ENCODE peak calls at places on chromosome 21, in four cellular contexts. I is astrocyte of the spinal cord, L is pancreas, H is heart left ventricle. G is an unnamed sample.
A peak's percentile ranks its signal among the peaks of the same experiment; 100 is the strongest.

GRCh38 chr21:34190576-34191301 is 117.4 kb downstream of the MRPS6 start:
- DNase-seq in I (no peak), L (no peak), H (no peak), G (no peak)

GRCh38 chr21:17679002-17679600 is 66.4 kb upstream of the BTG3 start:
- DNase-seq in I (peak; percentile 75), L (no peak), H (peak; percentile 17), G (peak; percentile 79)

GRCh38 chr21:33584455-33584854 is 4.0 kb downstream of the DONSON start:
- DNase-seq in I (no peak), L (no peak), H (no peak), G (no peak)

GRCh38 chr21:33640697-33641338 is 723 bp downstream of the CRYZL1 start:
- DNase-seq in I (no peak), L (peak; percentile 25), H (no peak), G (peak; percentile 41)

GRCh38 chr21:34844924-34845238 is 176.1 kb downstream of the CLIC6 start:
- DNase-seq in I (no peak), L (no peak), H (no peak), G (no peak)

GRCh38 chr21:42251654-42252053 is 32.7 kb downstream of the ABCG1 start:
- DNase-seq in I (no peak), L (no peak), H (no peak), G (no peak)

GRCh38 chr21:28332796-28333195 is 659.9 kb downstream of the LTN1 start:
- DNase-seq in I (no peak), L (no peak), H (no peak), G (no peak)

GRCh38 chr21:34886554-34887385 is 162.3 kb downstream of the RUNX1 start:
- DNase-seq in I (peak; percentile 39), L (peak; percentile 35), H (peak; percentile 21), G (no peak)

GRCh38 chr21:23401278-23401677 is 2206.0 kb downstream of the MRPL39 start:
- DNase-seq in I (no peak), L (no peak), H (no peak), G (peak; percentile 2)

GRCh38 chr21:35226960-35227741 is 178.0 kb upstream of the RUNX1 start:
- DNase-seq in I (no peak), L (no peak), H (no peak), G (no peak)

GRCh38 chr21:25338415-25338814 is 268.9 kb downstream of the MRPL39 start:
- DNase-seq in I (no peak), L (no peak), H (no peak), G (no peak)

GRCh38 chr21:18608226-18608625 is 204.6 kb upstream of the TMPRSS15 start:
- DNase-seq in I (no peak), L (no peak), H (no peak), G (no peak)

GRCh38 chr21:34553199-34553952 is 41.4 kb upstream of the KCNE1 start:
- DNase-seq in I (peak; percentile 84), L (no peak), H (no peak), G (peak; percentile 74)

GRCh38 chr21:26776320-26777021 is 68.7 kb downstream of the ADAMTS1 start:
- DNase-seq in I (peak; percentile 40), L (no peak), H (no peak), G (peak; percentile 70)

GRCh38 chr21:42071146-42071737 is at the start of gene UMODL1:
- DNase-seq in I (no peak), L (no peak), H (no peak), G (no peak)

GRCh38 chr21:28485301-28486022 is 507.2 kb downstream of the LTN1 start:
- DNase-seq in I (peak; percentile 60), L (no peak), H (no peak), G (peak; percentile 58)

GRCh38 chr21:39312112-39313041 is 1.1 kb downstream of the BRWD1 start:
- DNase-seq in I (peak; percentile 90), L (peak; percentile 92), H (peak; percentile 95), G (peak; percentile 90)

GRCh38 chr21:16624468-16625102 is 888.3 kb upstream of the CXADR start:
- DNase-seq in I (no peak), L (no peak), H (no peak), G (no peak)

GRCh38 chr21:42593007-42593814 is 60.2 kb upstream of the PDE9A start:
- DNase-seq in I (peak; percentile 38), L (peak; percentile 73), H (peak; percentile 63), G (peak; percentile 66)

GRCh38 chr21:25179116-25179515 is 428.2 kb downstream of the MRPL39 start:
- DNase-seq in I (peak; percentile 67), L (no peak), H (no peak), G (peak; percentile 33)

GRCh38 chr21:35578350-35578782 is 482.0 kb downstream of the SETD4 start:
- DNase-seq in I (peak; percentile 81), L (no peak), H (no peak), G (peak; percentile 65)

GRCh38 chr21:35754583-35754982 is 305.7 kb downstream of the SETD4 start:
- DNase-seq in I (no peak), L (no peak), H (no peak), G (no peak)

GRCh38 chr21:42161401-42161956 is 57.5 kb upstream of the ABCG1 start:
- DNase-seq in I (no peak), L (no peak), H (no peak), G (no peak)

GRCh38 chr21:29187939-29188338 is 57.5 kb downstream of the MAP3K7CL start:
- DNase-seq in I (peak; percentile 90), L (peak; percentile 75), H (no peak), G (peak; percentile 96)

GRCh38 chr21:34885636-34886553 is 163.2 kb downstream of the RUNX1 start:
- DNase-seq in I (peak; percentile 41), L (no peak), H (peak; percentile 17), G (no peak)

GRCh38 chr21:46662765-46663500 is 27.5 kb downstream of the PRMT2 start:
- DNase-seq in I (no peak), L (no peak), H (no peak), G (no peak)

GRCh38 chr21:46662367-46662654 is 26.8 kb downstream of the PRMT2 start:
- DNase-seq in I (no peak), L (no peak), H (no peak), G (no peak)

GRCh38 chr21:46660505-46660904 is 25.0 kb downstream of the PRMT2 start:
- DNase-seq in I (no peak), L (no peak), H (no peak), G (no peak)

GRCh38 chr21:46661627-46662366 is 26.3 kb downstream of the PRMT2 start:
- DNase-seq in I (no peak), L (no peak), H (no peak), G (no peak)

DNA sequence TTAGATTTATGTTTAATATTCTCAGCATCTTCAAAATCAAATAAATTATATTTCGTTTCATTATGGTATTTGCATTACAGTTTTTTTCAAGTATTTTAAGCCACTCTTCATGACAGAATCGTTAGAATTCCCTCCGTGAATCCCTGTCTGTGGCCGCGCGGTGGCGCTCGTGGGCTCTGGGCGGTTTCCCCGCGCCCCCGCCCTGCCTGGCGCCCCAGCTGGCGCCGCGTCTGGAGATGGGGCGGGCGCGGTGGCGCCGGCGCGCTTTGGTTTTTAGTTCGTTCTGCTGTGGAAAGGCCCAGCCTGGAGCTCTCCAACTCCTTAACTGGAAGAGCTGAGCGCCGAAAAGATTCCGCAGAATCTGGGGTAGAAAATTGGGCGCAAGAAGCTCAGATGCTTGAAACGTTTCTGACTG is 25.7 kb downstream of the PRMT2 start:
- DNase-seq in I (peak; percentile 82), L (peak; percentile 46), H (peak; percentile 59), G (peak; percentile 83)
- H3K4me3 ChIP-seq in I (peak overlapping the region; percentile 17), L (peak overlapping the region; percentile 17), H (peak overlapping the region; percentile 20), G (peak overlapping the region; percentile 21)

GRCh38 chr21:37671381-37671780 is 244.9 kb downstream of the KCNJ6 start:
- DNase-seq in I (no peak), L (no peak), H (no peak), G (no peak)

GRCh38 chr21:37670883-37671282 is 245.4 kb downstream of the KCNJ6 start:
- DNase-seq in I (no peak), L (no peak), H (no peak), G (peak; percentile 82)

GRCh38 chr21:37668462-37669239 is 247.6 kb downstream of the KCNJ6 start:
- DNase-seq in I (no peak), L (no peak), H (no peak), G (no peak)

GRCh38 chr21:37667380-37667779 is 248.9 kb downstream of the KCNJ6 start:
- DNase-seq in I (no peak), L (no peak), H (no peak), G (no peak)

DNA sequence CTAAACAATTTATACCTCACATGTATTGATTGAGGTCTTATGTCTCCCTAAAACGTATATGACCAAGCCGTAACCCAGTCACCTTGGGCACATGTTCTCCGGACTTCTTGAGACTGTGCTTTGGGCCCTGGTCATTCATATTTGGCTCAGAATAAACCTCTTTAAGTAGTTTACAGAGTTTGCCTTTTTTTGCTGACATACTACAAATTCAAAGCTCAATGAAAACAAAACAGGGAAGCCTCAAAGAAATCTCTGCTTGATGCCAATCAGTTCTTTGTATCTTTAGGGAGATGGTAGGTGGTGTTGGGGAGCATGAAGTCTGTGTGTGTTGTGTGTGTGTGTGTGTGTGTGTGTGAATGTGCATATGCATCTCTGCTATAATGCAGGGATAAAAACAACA is 247.0 kb downstream of the KCNJ6 start:
- DNase-seq in I (no peak), L (no peak), H (no peak), G (no peak)
- TF ChIP-seq CTCF in I (no peak), L (no peak), H (no peak), G (no peak)

GRCh38 chr21:36766511-36766910 is 67.6 kb downstream of the SIM2 start:
- DNase-seq in I (no peak), L (no peak), H (no peak), G (no peak)

GRCh38 chr21:36769051-36769867 is 70.3 kb downstream of the SIM2 start:
- DNase-seq in I (peak; percentile 66), L (no peak), H (no peak), G (peak; percentile 71)

GRCh38 chr21:36768496-36768895 is 69.6 kb downstream of the SIM2 start:
- DNase-seq in I (no peak), L (no peak), H (no peak), G (no peak)

GRCh38 chr21:36765229-36765628 is 66.3 kb downstream of the SIM2 start:
- DNase-seq in I (no peak), L (no peak), H (no peak), G (no peak)

GRCh38 chr21:36767096-36767495 is 68.2 kb downstream of the SIM2 start:
- DNase-seq in I (no peak), L (no peak), H (no peak), G (no peak)
- H3K4me3 ChIP-seq in I (no peak overlapping the region), L (no peak overlapping the region), H (no peak overlapping the region), G (no peak overlapping the region)

DNA sequence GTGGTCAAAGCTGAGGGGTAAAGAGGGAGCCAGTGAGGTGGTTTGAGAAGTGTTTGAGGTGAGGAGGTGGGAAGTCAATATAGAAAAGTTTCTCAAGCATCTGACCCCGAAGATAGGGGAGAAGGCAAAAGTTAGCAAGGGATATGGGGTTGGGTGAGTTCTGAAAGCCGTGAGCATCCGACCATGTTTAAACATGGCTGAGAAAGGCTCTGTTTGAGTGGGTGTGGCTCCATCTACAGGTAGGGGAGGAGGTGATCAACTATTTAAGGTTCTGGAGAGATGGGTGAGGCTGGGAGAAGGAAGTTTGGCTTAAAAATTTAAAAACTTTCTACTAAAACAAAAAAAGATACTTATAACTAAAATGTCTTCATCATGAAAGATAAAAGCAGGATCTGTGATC is 273.8 kb downstream of the KCNJ6 start:
- DNase-seq in I (no peak), L (peak; percentile 37), H (no peak), G (no peak)
- TF ChIP-seq CTCF in I (peak; percentile 10), L (no peak), H (no peak), G (no peak)

GRCh38 chr21:44703731-44704635 is 7.0 kb downstream of the KRTAP10-12 start:
- DNase-seq in I (no peak), L (no peak), H (no peak), G (no peak)
- H3K4me3 ChIP-seq in I (no peak overlapping the region), L (no peak overlapping the region), H (no peak overlapping the region), G (no peak overlapping the region)

GRCh38 chr21:32414579-32415358 is 2.3 kb downstream of the EVA1C start:
- DNase-seq in I (peak; percentile 67), L (no peak), H (no peak), G (peak; percentile 67)
- TF ChIP-seq CTCF in I (peak; percentile 53), L (no peak), H (no peak), G (peak; percentile 58)